ENCODE peak calls at places on chromosomes 13 and 19, in four cellular contexts. H is K562, B is HepG2, V is GM12878. D is an unnamed sample.

GRCh38 chr13:113831061-113831460 is 32.8 kb downstream of the GAS6 start:
- DNase-seq in H (no peak), B (no peak), V (no peak), D (no peak)

GRCh38 chr13:63403726-63404125 is 1988.1 kb upstream of the PCDH20 start:
- DNase-seq in H (no peak), B (no peak), V (no peak), D (no peak)

GRCh38 chr13:37769545-37769944 is 100.0 kb downstream of the TRPC4 start:
- DNase-seq in H (no peak), B (no peak), V (no peak), D (no peak)

GRCh38 chr13:103029798-103030197 is 36.4 kb downstream of the SLC10A2 start:
- DNase-seq in H (no peak), B (no peak), V (no peak), D (no peak)

GRCh38 chr13:39370554-39370953 is 232.4 kb downstream of the LHFPL6 start:
- DNase-seq in H (no peak), B (no peak), V (no peak), D (no peak)

GRCh38 chr13:38301236-38301635 is 48.4 kb upstream of the UFM1 start:
- DNase-seq in H (no peak), B (no peak), V (no peak), D (no peak)

GRCh38 chr13:109625156-109625555 is 161.2 kb downstream of the IRS2 start:
- DNase-seq in H (no peak), B (no peak), V (no peak), D (no peak)

GRCh38 chr19:15449620-15450527 is at the start of gene WIZ:
- DNase-seq in H (peak; percentile 85), B (peak; percentile 35), V (no peak), D (no peak)

GRCh38 chr13:114064516-114065140 is 67.8 kb downstream of the RASA3 start:
- DNase-seq in H (peak; percentile 28), B (no peak), V (no peak), D (no peak)

GRCh38 chr19:29528946-29529645 is 3.3 kb downstream of the VSTM2B start:
- DNase-seq in H (no peak), B (no peak), V (no peak), D (no peak)

GRCh38 chr13:35965226-35965927 is 165.8 kb downstream of the DCLK1 start:
- DNase-seq in H (no peak), B (no peak), V (no peak), D (no peak)

GRCh38 chr13:111335263-111335662 is 14.8 kb downstream of the TEX29 start:
- DNase-seq in H (no peak), B (no peak), V (no peak), D (no peak)

GRCh38 chr19:46963093-46963734 is 56.4 kb upstream of the NPAS1 start:
- DNase-seq in H (no peak), B (no peak), V (no peak), D (no peak)

GRCh38 chr13:80131204-80131603 is 209.7 kb downstream of the SPRY2 start:
- DNase-seq in H (no peak), B (no peak), V (no peak), D (no peak)

GRCh38 chr13:77431449-77431848 is 104.1 kb upstream of the SCEL start:
- DNase-seq in H (no peak), B (no peak), V (peak; percentile 42), D (no peak)

GRCh38 chr19:34994643-34995471 is 5.3 kb upstream of the GRAMD1A start:
- DNase-seq in H (no peak), B (peak; percentile 88), V (no peak), D (no peak)

GRCh38 chr13:29436721-29437250 is 158.7 kb downstream of the SLC7A1 start:
- DNase-seq in H (no peak), B (no peak), V (no peak), D (no peak)

GRCh38 chr13:45341799-45342584 is 1.0 kb upstream of the TPT1 start:
- DNase-seq in H (peak; percentile 47), B (no peak), V (no peak), D (no peak)

GRCh38 chr13:76975863-76976262 is 16.0 kb upstream of the CLN5 start:
- DNase-seq in H (no peak), B (no peak), V (no peak), D (no peak)

GRCh38 chr13:63408227-63409202 is 1992.9 kb upstream of the PCDH20 start:
- DNase-seq in H (no peak), B (no peak), V (no peak), D (no peak)

GRCh38 chr19:4066682-4067395 is at the start of gene ZBTB7A:
- DNase-seq in H (peak; percentile 90), B (peak; percentile 60), V (no peak), D (peak; percentile 53)

GRCh38 chr13:38844581-38844980 is 146.1 kb downstream of the STOML3 start:
- DNase-seq in H (no peak), B (no peak), V (no peak), D (no peak)

GRCh38 chr13:99339736-99340392 is 32.7 kb upstream of the GPR183 start:
- DNase-seq in H (peak; percentile 69), B (no peak), V (no peak), D (no peak)

GRCh38 chr19:1069009-1069779 is 2.2 kb downstream of the ARHGAP45 start:
- DNase-seq in H (no peak), B (no peak), V (no peak), D (no peak)

GRCh38 chr19:55173717-55174409 is 6.2 kb downstream of the SYT5 start:
- DNase-seq in H (peak; percentile 94), B (peak; percentile 39), V (no peak), D (peak; percentile 75)

GRCh38 chr19:38011426-38011825 is 104.4 kb downstream of the SIPA1L3 start:
- DNase-seq in H (no peak), B (no peak), V (no peak), D (no peak)

GRCh38 chr19:55959996-55960675 is 12.5 kb downstream of the NLRP8 start:
- DNase-seq in H (no peak), B (no peak), V (no peak), D (no peak)

GRCh38 chr19:49110567-49110966 is 3.6 kb upstream of the LIN7B start:
- DNase-seq in H (no peak), B (no peak), V (no peak), D (no peak)

GRCh38 chr13:78598382-78598781 is 5.0 kb downstream of the POU4F1 start:
- DNase-seq in H (no peak), B (no peak), V (no peak), D (no peak)
- TF ChIP-seq EZH2 in H (no peak), B (no peak), V (no peak), D (no peak)

GRCh38 chr19:6611441-6611852 is 20.5 kb upstream of the CD70 start:
- DNase-seq in H (no peak), B (no peak), V (no peak), D (no peak)

GRCh38 chr19:6617374-6617773 is 26.4 kb upstream of the CD70 start:
- DNase-seq in H (no peak), B (no peak), V (no peak), D (no peak)

GRCh38 chr19:6610934-6611370 is 20.0 kb upstream of the CD70 start:
- DNase-seq in H (no peak), B (no peak), V (no peak), D (peak; percentile 40)

GRCh38 chr19:6613711-6614110 is 22.8 kb upstream of the CD70 start:
- DNase-seq in H (no peak), B (no peak), V (no peak), D (no peak)

DNA sequence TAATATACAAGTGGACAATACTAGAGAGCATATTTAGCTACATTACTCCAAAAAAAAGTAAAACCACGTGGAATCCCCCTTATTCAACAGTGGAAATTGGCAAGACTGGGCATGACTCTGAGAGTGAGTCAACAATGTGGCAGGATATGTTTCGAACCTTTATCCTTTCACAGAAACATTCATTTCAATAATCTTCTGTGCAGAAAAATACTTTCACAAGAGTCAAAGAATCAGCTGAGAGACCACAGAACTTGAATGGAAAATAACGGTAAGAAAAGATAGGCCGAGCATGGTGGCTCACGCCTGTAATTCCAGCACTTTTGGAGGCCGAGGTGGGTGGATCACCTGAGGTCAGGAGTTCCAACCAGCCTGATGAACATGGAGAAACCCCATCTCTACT is 25.1 kb upstream of the CD70 start:
- DNase-seq in H (no peak), B (no peak), V (no peak), D (no peak)
- TF ChIP-seq ZBTB33 in H (no peak), B (no peak), V (no peak), D (no peak)

GRCh38 chr19:42177686-42178019 is 39.8 kb downstream of the DEDD2 start:
- DNase-seq in H (no peak), B (no peak), V (no peak), D (no peak)
- TF ChIP-seq EZH2 in H (no peak), B (no peak), V (no peak), D (no peak)

GRCh38 chr19:40774916-40775631 is at the start of gene MIA:
- DNase-seq in H (no peak), B (no peak), V (no peak), D (no peak)

GRCh38 chr19:40776966-40777794 is 867 bp upstream of the RAB4B start:
- DNase-seq in H (peak; percentile 94), B (peak; percentile 93), V (peak; percentile 99), D (peak; percentile 85)

GRCh38 chr19:40777795-40778044 is 327 bp upstream of the RAB4B start:
- DNase-seq in H (no peak), B (no peak), V (no peak), D (no peak)

GRCh38 chr19:40775632-40776022 is 306 bp downstream of the MIA start:
- DNase-seq in H (no peak), B (no peak), V (no peak), D (no peak)

DNA sequence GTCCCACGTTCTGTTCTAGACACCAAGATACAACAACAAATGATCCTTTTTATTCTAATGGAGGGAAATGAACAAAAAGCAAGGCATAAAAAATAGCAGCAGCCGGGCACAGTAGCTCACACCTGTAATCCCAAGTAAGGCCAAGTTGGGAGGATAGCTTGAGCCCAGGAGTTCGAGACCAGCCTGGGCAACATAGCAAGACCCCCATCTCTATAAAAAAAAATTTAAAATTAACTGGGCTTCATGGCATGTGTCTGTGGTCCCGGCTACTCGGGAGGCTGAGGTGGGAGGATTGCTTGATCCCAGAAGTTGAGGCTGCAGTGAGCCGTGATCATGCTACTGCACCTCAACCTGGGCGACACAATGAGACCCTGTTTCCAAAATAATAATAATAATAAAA is 1.0 kb downstream of the MIA start:
- DNase-seq in H (no peak), B (no peak), V (no peak), D (no peak)
- TF ChIP-seq ZBTB33 in H (no peak), B (no peak), V (no peak), D (no peak)

DNA sequence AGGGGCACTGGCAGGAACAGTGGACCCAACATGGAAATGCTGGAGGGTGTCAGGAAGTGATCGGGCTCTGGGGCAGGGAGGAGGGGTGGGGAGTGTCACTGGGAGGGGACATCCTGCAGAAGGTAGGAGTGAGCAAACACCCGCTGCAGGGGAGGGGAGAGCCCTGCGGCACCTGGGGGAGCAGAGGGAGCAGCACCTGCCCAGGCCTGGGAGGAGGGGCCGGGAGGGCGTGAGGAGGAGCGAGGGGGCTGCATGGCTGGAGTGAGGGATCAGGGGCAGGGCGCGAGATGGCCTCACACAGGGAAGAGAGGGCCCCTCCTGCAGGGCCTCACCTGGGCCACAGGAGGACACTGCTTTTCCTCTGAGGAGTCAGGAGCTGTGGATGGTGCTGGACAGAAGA is 4.1 kb downstream of the KLK2 start:
- DNase-seq in H (no peak), B (no peak), V (no peak), D (no peak)
- TF ChIP-seq EZH2 in H (no peak), B (no peak), V (no peak), D (no peak)

GRCh38 chr13:32594339-32594738 is 8.1 kb downstream of the PDS5B start:
- DNase-seq in H (no peak), B (no peak), V (no peak), D (no peak)
- TF ChIP-seq ZBTB33 in H (no peak), B (no peak), V (no peak), D (no peak)